ENCODE peak calls at places on chromosome 2, in seven cellular contexts. L is IMR-90; H is hepatocyte; R is WERI-Rb-1; N is CD4-positive, CD25-positive, alpha-beta regulatory T cell; Z is uterus; M is H1. X is an unnamed sample.

GRCh38 chr2:11092693-11093335 is 62.5 kb upstream of the SLC66A3 start:
- DNase-seq in L (no peak), H (no peak), R (no peak), N (no peak), Z (no peak), M (no peak), X (no peak)

GRCh38 chr2:108554530-108554929 is 20.3 kb downstream of the LIMS1 start:
- DNase-seq in L (no peak), H (no peak), R (no peak), N (no peak), Z (no peak), M (no peak), X (no peak)

GRCh38 chr2:210913461-210913860 is 357.1 kb downstream of the CPS1 start:
- DNase-seq in L (no peak), H (no peak), R (no peak), N (no peak), Z (no peak), M (no peak), X (no peak)

GRCh38 chr2:96819101-96819875 is 3.2 kb downstream of the CNNM3 start:
- DNase-seq in L (no peak), H (peak), R (no peak), N (no peak), Z (no peak), M (no peak), X (no peak)

GRCh38 chr2:190031971-190032623 is 30.4 kb downstream of the MSTN start:
- DNase-seq in L (no peak), H (no peak), R (no peak), N (no peak), Z (no peak), M (no peak), X (no peak)

GRCh38 chr2:235129856-235130255 is 178.0 kb downstream of the SH3BP4 start:
- DNase-seq in L (peak), H (no peak), R (no peak), N (no peak), Z (no peak), M (no peak), X (no peak)

GRCh38 chr2:102619414-102620319 is at the start of gene SLC9A2:
- DNase-seq in L (no peak), H (peak), R (no peak), N (no peak), Z (no peak), M (no peak), X (no peak)

GRCh38 chr2:8986327-8986976 is 17.0 kb downstream of the MBOAT2 start:
- DNase-seq in L (no peak), H (no peak), R (peak), N (no peak), Z (no peak), M (no peak), X (no peak)

GRCh38 chr2:88177556-88177955 is 7.4 kb downstream of the THNSL2 start:
- DNase-seq in L (no peak), H (no peak), R (no peak), N (no peak), Z (no peak), M (no peak), X (no peak)

GRCh38 chr2:154527962-154528361 is 170.5 kb upstream of the KCNJ3 start:
- DNase-seq in L (no peak), H (no peak), R (no peak), N (no peak), Z (no peak), M (no peak), X (no peak)

GRCh38 chr2:71749671-71750101 is 296.3 kb downstream of the DYSF start:
- DNase-seq in L (peak), H (no peak), R (peak), N (no peak), Z (peak), M (no peak), X (no peak)

GRCh38 chr2:6747433-6747832 is 118.3 kb downstream of the CMPK2 start:
- DNase-seq in L (no peak), H (no peak), R (no peak), N (no peak), Z (no peak), M (no peak), X (no peak)

GRCh38 chr2:238267884-238268680 is 20.3 kb downstream of the PER2 start:
- DNase-seq in L (no peak), H (no peak), R (no peak), N (no peak), Z (no peak), M (no peak), X (no peak)

GRCh38 chr2:226466124-226466523 is 333.5 kb downstream of the IRS1 start:
- DNase-seq in L (no peak), H (no peak), R (no peak), N (no peak), Z (no peak), M (no peak), X (no peak)

GRCh38 chr2:74850816-74851566 is 17.1 kb downstream of the HK2 start:
- DNase-seq in L (peak), H (peak), R (no peak), N (no peak), Z (no peak), M (no peak), X (no peak)

GRCh38 chr2:217551229-217551909 is 451.4 kb downstream of the TNS1 start:
- DNase-seq in L (peak), H (peak), R (no peak), N (no peak), Z (no peak), M (peak), X (peak)

GRCh38 chr2:39050109-39050508 is 70.7 kb downstream of the SOS1 start:
- DNase-seq in L (peak), H (no peak), R (no peak), N (no peak), Z (no peak), M (no peak), X (no peak)

GRCh38 chr2:222280795-222281194 is 18.0 kb downstream of the PAX3 start:
- DNase-seq in L (no peak), H (no peak), R (no peak), N (no peak), Z (no peak), M (no peak), X (no peak)

GRCh38 chr2:182048088-182048487 is 62.4 kb downstream of the PPP1R1C start:
- DNase-seq in L (no peak), H (no peak), R (no peak), N (no peak), Z (no peak), M (no peak), X (no peak)

GRCh38 chr2:238461916-238462315 is 35.2 kb downstream of the ASB1 start:
- DNase-seq in L (no peak), H (no peak), R (no peak), N (no peak), Z (no peak), M (no peak), X (no peak)

GRCh38 chr2:155645771-155646170 is 686.8 kb downstream of the NR4A2 start:
- DNase-seq in L (no peak), H (no peak), R (no peak), N (no peak), Z (no peak), M (no peak), X (no peak)

GRCh38 chr2:111198701-111199100 is 78.0 kb downstream of the BCL2L11 start:
- DNase-seq in L (no peak), H (no peak), R (no peak), N (no peak), Z (no peak), M (no peak), X (peak)

GRCh38 chr2:126753501-126754212 is 97.7 kb downstream of the GYPC start:
- DNase-seq in L (no peak), H (peak), R (no peak), N (no peak), Z (no peak), M (no peak), X (no peak)

GRCh38 chr2:75787532-75788132 is 76.9 kb upstream of the GCFC2 start:
- DNase-seq in L (peak), H (peak), R (no peak), N (no peak), Z (no peak), M (no peak), X (no peak)

GRCh38 chr2:178270338-178270737 is 76.0 kb downstream of the OSBPL6 start:
- DNase-seq in L (no peak), H (no peak), R (no peak), N (no peak), Z (no peak), M (no peak), X (no peak)

GRCh38 chr2:85549826-85550225 is 10.9 kb downstream of the MAT2A start:
- DNase-seq in L (peak), H (no peak), R (peak), N (no peak), Z (no peak), M (no peak), X (peak)

GRCh38 chr2:216648105-216648504 is 14.9 kb downstream of the IGFBP2 start:
- DNase-seq in L (peak), H (no peak), R (no peak), N (no peak), Z (no peak), M (no peak), X (no peak)

GRCh38 chr2:159941729-159942128 is 120.7 kb downstream of the PLA2R1 start:
- DNase-seq in L (no peak), H (no peak), R (no peak), N (no peak), Z (no peak), M (no peak), X (no peak)

GRCh38 chr2:45799679-45800381 is 148.4 kb downstream of the PRKCE start:
- DNase-seq in L (no peak), H (no peak), R (no peak), N (no peak), Z (no peak), M (no peak), X (no peak)

GRCh38 chr2:84904717-84905174 is 710 bp upstream of the TMSB10 start:
- DNase-seq in L (peak), H (peak), R (peak), N (no peak), Z (peak), M (no peak), X (peak)

GRCh38 chr2:134944975-134945374 is 26.4 kb downstream of the CCNT2 start:
- DNase-seq in L (no peak), H (no peak), R (no peak), N (no peak), Z (no peak), M (no peak), X (no peak)

GRCh38 chr2:147927053-147927588 is 82.3 kb downstream of the ACVR2A start:
- DNase-seq in L (no peak), H (peak), R (no peak), N (no peak), Z (no peak), M (no peak), X (no peak)

GRCh38 chr2:234670052-234670451 is 173.2 kb upstream of the ARL4C start:
- DNase-seq in L (peak), H (no peak), R (no peak), N (no peak), Z (no peak), M (no peak), X (peak)

GRCh38 chr2:30683240-30683956 is 123.8 kb downstream of the CAPN13 start:
- DNase-seq in L (no peak), H (no peak), R (no peak), N (no peak), Z (no peak), M (no peak), X (peak)

GRCh38 chr2:232534940-232535735 is 4.4 kb upstream of the CHRNG start:
- DNase-seq in L (no peak), H (no peak), R (no peak), N (no peak), Z (no peak), M (no peak), X (no peak)

GRCh38 chr2:37414470-37414949 is 70.1 kb downstream of the QPCT start:
- DNase-seq in L (peak), H (peak), R (no peak), N (peak), Z (no peak), M (no peak), X (peak)

GRCh38 chr2:227592694-227593387 is 5.9 kb upstream of the SCYGR2 start:
- DNase-seq in L (no peak), H (no peak), R (no peak), N (no peak), Z (no peak), M (no peak), X (no peak)

GRCh38 chr2:96760986-96761832 is 507 bp downstream of the CNNM4 start:
- DNase-seq in L (no peak), H (peak), R (no peak), N (peak), Z (no peak), M (no peak), X (peak)

GRCh38 chr2:224945134-224945533 is 97.1 kb downstream of the DOCK10 start:
- DNase-seq in L (no peak), H (no peak), R (no peak), N (no peak), Z (no peak), M (no peak), X (no peak)

DNA sequence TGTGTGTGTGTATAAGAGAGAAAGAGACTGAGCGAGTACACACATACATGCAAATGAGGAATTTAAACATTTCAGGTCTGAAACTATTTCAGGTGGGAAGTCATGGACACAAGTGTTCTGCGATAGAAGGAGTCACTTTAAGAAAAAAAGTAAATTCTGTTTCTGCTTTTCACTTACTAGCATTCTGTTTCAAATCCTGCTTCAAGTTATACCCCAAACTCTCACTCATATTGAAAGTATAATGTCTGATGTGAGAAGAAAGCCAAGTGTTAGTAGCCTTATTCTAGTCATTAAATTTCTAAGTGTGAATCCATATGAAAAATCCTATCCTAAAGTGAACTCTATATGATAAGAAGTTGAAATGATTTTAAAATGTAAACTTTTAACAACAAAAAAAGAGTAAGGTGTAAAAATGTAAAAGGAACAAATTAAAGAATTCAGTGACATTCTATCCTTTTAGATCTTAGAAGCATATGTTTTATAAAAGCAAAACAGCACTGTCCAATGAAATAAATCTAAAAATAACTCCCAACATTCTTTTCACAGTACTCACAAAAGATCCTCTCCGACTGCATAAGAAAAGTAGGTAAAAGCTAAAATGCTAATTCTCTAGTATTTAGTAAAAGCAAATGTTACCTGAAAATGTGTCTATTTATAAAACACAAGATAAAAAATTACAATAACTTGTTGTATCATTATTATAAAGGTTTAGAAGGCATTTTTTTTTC is 570.6 kb downstream of the ZEB2 start:
- DNase-seq in L (peak), H (no peak), R (no peak), N (no peak), Z (no peak), M (no peak), X (no peak)
- H3K27ac ChIP-seq in L (no peak), H (no peak), R (no peak), N (no peak), Z (peak), M (no peak), X (no peak)

DNA sequence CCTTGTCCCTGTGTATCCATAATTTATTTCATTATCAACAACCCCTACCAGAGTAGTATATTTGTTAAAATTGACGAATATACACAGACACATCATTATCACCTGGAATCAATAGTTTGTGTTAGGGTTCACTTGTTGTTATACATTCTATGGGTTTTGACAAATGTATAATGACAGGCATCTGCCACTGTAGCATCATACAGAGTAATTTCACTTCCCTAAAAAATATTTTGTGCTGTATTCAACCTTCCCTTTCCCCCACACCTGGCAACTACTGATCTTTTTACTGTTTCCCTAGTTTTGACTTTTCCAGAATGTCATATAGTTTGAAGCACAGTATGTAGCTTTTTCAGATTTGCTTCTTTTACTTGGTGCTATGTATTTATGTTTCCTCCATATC is 132.0 kb downstream of the ZNF804A start:
- DNase-seq in L (no peak), H (no peak), R (no peak), N (no peak), Z (no peak), M (no peak), X (no peak)
- H3K27ac ChIP-seq in L (no peak), H (no peak), R (no peak), N (no peak), Z (no peak), M (no peak), X (no peak)

DNA sequence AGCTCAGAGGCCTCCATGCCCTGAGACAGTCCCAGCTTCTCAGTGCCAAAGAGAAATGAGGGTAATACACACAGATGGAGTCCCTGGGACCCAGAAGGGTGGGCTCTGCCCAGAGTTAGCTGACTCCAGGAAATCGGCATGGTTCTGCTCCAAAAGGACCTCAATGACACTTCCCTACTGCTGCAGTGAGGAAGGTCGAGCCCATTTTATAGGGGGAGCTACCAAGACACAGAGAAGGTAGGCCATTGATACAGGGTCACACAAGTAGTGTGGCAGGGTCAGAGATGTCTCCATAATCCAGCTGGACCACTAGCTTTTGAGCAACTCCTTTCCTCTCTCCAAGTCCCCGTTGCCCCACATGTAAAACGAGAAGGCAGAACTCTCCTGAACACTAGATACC is 276.9 kb downstream of the MYCN start:
- DNase-seq in L (no peak), H (no peak), R (no peak), N (no peak), Z (no peak), M (no peak), X (no peak)
- H3K27ac ChIP-seq in L (no peak), H (no peak), R (no peak), N (no peak), Z (no peak), M (no peak), X (no peak)

GRCh38 chr2:219573166-219573565 is 1.1 kb downstream of the INHA start:
- DNase-seq in L (no peak), H (no peak), R (no peak), N (no peak), Z (no peak), M (no peak), X (no peak)
- H3K27ac ChIP-seq in L (no peak), H (no peak), R (no peak), N (no peak), Z (no peak), M (no peak), X (no peak)

GRCh38 chr2:119939915-119940314 is 73.0 kb upstream of the EPB41L5 start:
- DNase-seq in L (no peak), H (no peak), R (no peak), N (no peak), Z (no peak), M (no peak), X (no peak)
- H3K27ac ChIP-seq in L (no peak), H (no peak), R (no peak), N (no peak), Z (no peak), M (no peak), X (no peak)

GRCh38 chr2:174617120-174617519 is 19.5 kb upstream of the WIPF1 start:
- DNase-seq in L (no peak), H (no peak), R (no peak), N (no peak), Z (no peak), M (no peak), X (no peak)
- H3K27ac ChIP-seq in L (no peak), H (no peak), R (no peak), N (peak), Z (no peak), M (no peak), X (no peak)

GRCh38 chr2:36371963-36372391 is 16.4 kb downstream of the CRIM1 start:
- DNase-seq in L (peak), H (no peak), R (no peak), N (no peak), Z (no peak), M (no peak), X (peak)
- H3K27ac ChIP-seq in L (no peak), H (peak), R (no peak), N (no peak), Z (peak), M (no peak), X (peak)

DNA sequence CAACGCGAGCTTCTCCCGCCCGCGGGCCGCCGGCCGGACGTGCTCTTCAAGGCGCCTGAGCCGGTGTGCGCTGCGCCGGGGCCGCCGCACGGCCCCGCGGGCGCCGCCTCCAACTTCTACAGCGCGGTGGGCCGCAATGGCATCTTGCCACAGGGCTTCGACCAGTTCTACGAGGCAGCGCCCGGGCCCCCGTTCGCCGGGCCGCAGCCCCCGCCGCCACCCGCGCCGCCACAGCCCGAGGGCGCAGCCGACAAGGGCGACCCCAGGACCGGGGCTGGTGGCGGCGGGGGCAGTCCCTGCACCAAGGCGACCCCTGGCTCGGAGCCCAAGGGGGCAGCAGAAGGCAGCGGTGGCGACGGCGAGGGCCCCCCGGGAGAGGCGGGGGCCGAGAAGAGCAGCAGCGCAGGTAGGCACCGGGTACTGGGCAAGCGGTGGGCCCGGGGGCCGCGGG is 676 bp downstream of the HOXD11 start:
- DNase-seq in L (no peak), H (no peak), R (no peak), N (no peak), Z (peak), M (no peak), X (no peak)
- H3K27ac ChIP-seq in L (no peak), H (peak), R (no peak), N (no peak), Z (peak), M (no peak), X (no peak)

DNA sequence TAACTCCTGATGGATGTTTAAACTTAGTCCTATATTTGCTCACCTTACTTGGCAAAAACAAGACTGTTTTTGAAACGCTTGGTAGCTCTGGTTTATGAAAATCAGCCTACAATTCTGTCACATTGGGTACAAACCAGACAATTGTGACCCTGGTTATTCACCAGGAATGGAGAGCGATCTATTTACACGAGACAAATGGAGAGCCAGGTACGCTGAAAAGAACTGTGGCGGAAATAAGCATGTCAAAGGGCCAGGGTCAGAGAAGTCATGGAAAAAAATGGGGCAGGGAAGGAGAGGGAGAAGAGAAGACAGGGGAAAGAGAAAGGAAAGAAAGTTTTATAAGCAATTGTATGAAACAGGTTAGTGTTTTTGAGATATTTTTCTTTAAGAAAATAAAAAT is 119.5 kb upstream of the ZFP36L2 start:
- DNase-seq in L (no peak), H (no peak), R (no peak), N (no peak), Z (no peak), M (no peak), X (no peak)
- H3K27ac ChIP-seq in L (no peak), H (peak), R (no peak), N (no peak), Z (peak), M (no peak), X (no peak)